ENCODE peak calls at places on chromosomes 4 and X, in nine cellular contexts. Y is breast epithelium, C is IMR-90, S is body of pancreas, G is HCT116, P is HepG2, F is stomach, U is transverse colon, Q is tibial nerve. V is an unnamed sample.

GRCh38 chrX:132092439-132093065 is 35.3 kb downstream of the FRMD7 start:
- DNase-seq in S (peak; percentile 78), P (peak; percentile 55), F (peak; percentile 60), U (peak; percentile 50), G (peak; percentile 52), Q (peak; percentile 38), C (peak; percentile 61), Y (peak; percentile 45), V (no peak)

GRCh38 chr4:11616856-11617255 is 188.2 kb upstream of the HS3ST1 start:
- DNase-seq in G (no peak), P (no peak), Y (no peak), Q (no peak), S (no peak), U (no peak), F (no peak), C (no peak), V (no peak)

GRCh38 chr4:92163348-92163747 is 140.4 kb upstream of the GRID2 start:
- DNase-seq in P (no peak), F (no peak), U (no peak), G (peak; percentile 16), C (peak; percentile 7), Y (no peak), S (no peak), Q (no peak), V (no peak)

GRCh38 chr4:174423257-174423944 is 98.9 kb downstream of the HPGD start:
- DNase-seq in C (peak; percentile 5), U (no peak), P (no peak), S (peak; percentile 39), Q (no peak), Y (no peak), F (peak; percentile 54), G (peak; percentile 56), V (no peak)

GRCh38 chrX:9396930-9397329 is 67.9 kb upstream of the TBL1X start:
- DNase-seq in Q (no peak), G (no peak), C (no peak), U (no peak), Y (no peak), P (peak; percentile 79), S (no peak), F (no peak), V (no peak)

GRCh38 chr4:833156-833555 is 7.2 kb upstream of the CPLX1 start:
- DNase-seq in S (no peak), Y (no peak), Q (no peak), P (no peak), C (no peak), G (no peak), U (no peak), F (no peak), V (peak; percentile 58)

GRCh38 chr4:130563185-130563890 is 1467.4 kb downstream of the C4orf33 start:
- DNase-seq in Y (no peak), G (peak; percentile 66), Q (peak; percentile 14), P (peak; percentile 8), C (peak; percentile 72), F (peak; percentile 30), U (no peak), S (peak; percentile 74), V (no peak)

GRCh38 chrX:28177202-28177601 is 196.0 kb upstream of the DCAF8L1 start:
- DNase-seq in G (peak; percentile 38), Q (no peak), Y (no peak), C (no peak), F (no peak), U (peak; percentile 25), P (no peak), S (peak; percentile 15), V (no peak)

GRCh38 chr4:152938237-152938969 is 2.3 kb downstream of the FHDC1 start:
- DNase-seq in G (no peak), F (peak; percentile 33), U (peak; percentile 24), Q (no peak), C (no peak), P (no peak), Y (no peak), S (peak; percentile 23), V (no peak)

GRCh38 chrX:15973941-15974340 is 119.3 kb upstream of the AP1S2 start:
- DNase-seq in F (no peak), C (no peak), Q (peak; percentile 13), U (no peak), P (no peak), S (peak; percentile 9), G (no peak), Y (no peak), V (no peak)

GRCh38 chr4:142959156-142959555 is 113.1 kb upstream of the INPP4B start:
- DNase-seq in C (no peak), P (no peak), Y (no peak), S (no peak), Q (no peak), G (no peak), F (no peak), U (no peak), V (no peak)

GRCh38 chr4:107349266-107349665 is 313.2 kb upstream of the DKK2 start:
- DNase-seq in G (no peak), F (no peak), Q (no peak), S (no peak), P (no peak), C (no peak), U (no peak), Y (no peak), V (no peak)

GRCh38 chr4:54575919-54576318 is 81.8 kb upstream of the KIT start:
- DNase-seq in S (no peak), U (no peak), C (no peak), Q (no peak), Y (no peak), G (no peak), P (no peak), F (no peak), V (no peak)

GRCh38 chr4:164876680-164877324 is at the start of gene APELA:
- DNase-seq in C (no peak), S (no peak), P (peak; percentile 3), F (no peak), G (no peak), Y (no peak), U (no peak), Q (no peak), V (no peak)

GRCh38 chr4:183969596-183969995 is 64.5 kb downstream of the STOX2 start:
- DNase-seq in U (no peak), P (no peak), C (no peak), G (no peak), Y (no peak), Q (no peak), F (no peak), S (no peak), V (no peak)

GRCh38 chr4:113784497-113785254 is 23.1 kb upstream of the CAMK2D start:
- DNase-seq in S (no peak), C (peak; percentile 99), U (no peak), P (peak; percentile 83), G (peak; percentile 6), F (no peak), Y (no peak), Q (no peak), V (no peak)

GRCh38 chr4:24671824-24672223 is 87.5 kb upstream of the DHX15 start:
- DNase-seq in P (no peak), C (no peak), Q (no peak), Y (no peak), F (no peak), S (no peak), U (no peak), G (no peak), V (no peak)

DNA sequence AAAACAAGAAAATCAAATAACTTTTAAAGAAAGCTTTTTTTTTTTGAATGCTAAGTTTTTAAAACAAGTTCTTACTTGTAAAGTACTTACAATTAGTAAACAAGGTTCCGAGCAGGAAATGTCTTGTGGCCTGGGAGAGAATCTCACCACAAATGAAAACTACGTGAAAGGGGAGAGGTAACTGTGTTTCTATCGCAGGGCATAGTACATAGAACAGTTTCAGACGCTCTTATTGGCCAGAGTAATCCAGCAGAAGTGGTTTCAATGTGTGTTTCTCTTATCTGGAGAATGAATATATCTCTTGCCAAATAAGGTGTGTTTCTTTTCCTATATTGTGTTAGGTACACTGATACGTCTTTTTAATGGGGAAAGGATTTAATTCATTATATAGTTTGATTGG is at the start of gene PLAC8:
- DNase-seq in S (no peak), C (no peak), P (peak; percentile 69), F (peak; percentile 51), Y (no peak), Q (no peak), G (no peak), U (peak; percentile 73), V (no peak)
- TF ChIP-seq POLR2A in S (no peak), C (no peak), P (peak; percentile 68), F (no peak), Y (no peak), Q (no peak), G (no peak), U (peak; percentile 89), V (no peak)

GRCh38 chrX:140123446-140123845 is 158.1 kb upstream of the CXorf66 start:
- DNase-seq in P (no peak), Q (no peak), G (no peak), F (no peak), C (no peak), Y (no peak), S (no peak), U (no peak), V (no peak)
- H3K27me3 ChIP-seq in P (no peaks in the 10 kb centered on the region), Q (no peaks in the 10 kb centered on the region), G (no peaks in the 10 kb centered on the region), F (peaks cover 6% of the 10 kb centered on the region), C (no peaks in the 10 kb centered on the region), Y (no peaks in the 10 kb centered on the region), S (no peaks in the 10 kb centered on the region), U (no peaks in the 10 kb centered on the region), V (no peaks in the 10 kb centered on the region)

DNA sequence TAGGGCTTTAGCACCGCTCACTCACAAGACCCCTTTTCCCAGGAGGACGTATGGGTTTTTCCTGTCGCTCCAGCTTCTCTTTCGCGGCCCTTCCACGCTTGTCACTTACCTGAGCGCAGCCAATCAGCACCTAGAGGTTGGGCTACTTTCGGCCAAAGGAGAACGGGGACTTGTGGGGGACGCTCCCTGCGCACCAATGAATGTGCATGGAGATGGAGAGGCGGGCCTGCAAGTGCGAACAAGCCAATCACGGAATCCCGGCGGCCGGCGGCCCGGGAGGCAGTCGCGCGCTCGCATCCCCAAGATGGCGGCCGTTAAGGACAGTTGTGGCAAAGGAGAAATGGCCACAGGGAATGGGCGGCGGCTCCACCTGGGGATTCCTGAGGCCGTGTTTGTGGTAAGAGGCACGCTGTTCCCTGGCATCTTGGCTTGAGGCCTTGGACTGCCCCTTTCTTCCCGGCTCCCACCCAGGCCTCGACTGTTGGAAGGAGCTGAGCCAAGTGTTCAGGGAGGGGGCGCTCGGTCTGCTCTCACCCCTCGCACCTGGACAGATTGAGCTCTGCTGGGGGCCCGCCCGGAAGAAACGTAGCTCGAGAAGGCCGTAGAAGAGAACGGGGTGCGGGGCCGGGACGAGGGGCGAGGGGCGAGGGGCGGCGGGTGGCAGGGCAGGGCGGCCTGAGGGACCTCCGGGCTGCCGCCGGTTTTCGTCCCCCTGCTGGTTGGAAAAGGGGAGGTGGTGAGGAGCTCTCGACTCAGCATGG is at the start of gene VBP1:
- DNase-seq in Q (peak; percentile 70), F (peak; percentile 90), G (peak; percentile 88), U (peak; percentile 90), S (peak; percentile 92), C (peak; percentile 96), Y (peak; percentile 84), P (peak; percentile 92), V (peak; percentile 96)
- TF ChIP-seq POLR2A in Q (peak; percentile 38), F (no peak), G (no peak), U (no peak), S (no peak), C (peak; percentile 64), Y (no peak), P (peak; percentile 70), V (no peak)

DNA sequence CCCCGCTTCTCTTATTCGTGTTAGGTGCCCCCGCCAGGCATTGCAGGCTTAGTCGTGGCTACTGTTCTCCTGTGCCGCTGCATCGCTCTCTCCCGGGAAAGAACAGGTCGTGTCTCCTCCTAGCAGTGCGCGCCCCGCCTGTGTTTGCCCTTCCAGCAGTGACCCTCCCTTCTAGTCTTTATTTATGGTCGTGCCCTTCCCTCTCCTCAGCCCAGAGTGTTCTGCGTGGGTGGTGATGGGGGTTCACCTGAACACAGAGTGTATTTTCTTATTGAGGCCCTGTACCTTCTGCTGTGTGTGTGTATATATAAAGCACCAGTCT is 15.2 kb downstream of the USP11 start:
- DNase-seq in U (no peak), Q (no peak), F (no peak), C (no peak), P (no peak), G (no peak), S (no peak), Y (no peak), V (peak; percentile 41)
- H3K27me3 ChIP-seq in U (no peaks in the 10 kb centered on the region), Q (peaks cover 3% of the 10 kb centered on the region), F (peaks cover 5% of the 10 kb centered on the region), C (peaks cover 17% of the 10 kb centered on the region), P (no peaks in the 10 kb centered on the region), G (no peaks in the 10 kb centered on the region), S (no peaks in the 10 kb centered on the region), Y (no peaks in the 10 kb centered on the region), V (peaks cover 5% of the 10 kb centered on the region)